ENCODE peak calls at places on chromosomes 5 and 9, in six cellular contexts. One of them, this sample, is unnamed.

GRCh38 chr9:114078781-114079156 is 669 bp upstream of the AMBP start:
- DNase-seq in breast epithelium: no peak
- DNase-seq in tibial nerve: no peak
- DNase-seq in heart left ventricle: no peak
- DNase-seq in IMR-90: no peak
- DNase-seq in ovary: no peak
- DNase-seq in this sample: no peak

GRCh38 chr5:150180241-150181027 is 9.4 kb upstream of the SLC6A7 start:
- DNase-seq in breast epithelium: peak; percentile 40
- DNase-seq in tibial nerve: peak; percentile 63
- DNase-seq in heart left ventricle: peak; percentile 72
- DNase-seq in IMR-90: peak; percentile 12
- DNase-seq in ovary: peak; percentile 66
- DNase-seq in this sample: no peak

GRCh38 chr5:151770383-151771258 is 1.1 kb upstream of the G3BP1 start:
- DNase-seq in breast epithelium: peak; percentile 69
- DNase-seq in tibial nerve: peak; percentile 42
- DNase-seq in heart left ventricle: peak; percentile 82
- DNase-seq in IMR-90: peak; percentile 42
- DNase-seq in ovary: peak; percentile 88
- DNase-seq in this sample: no peak

GRCh38 chr9:114906922-114907571 is 23.3 kb downstream of the TNFSF8 start:
- DNase-seq in breast epithelium: no peak
- DNase-seq in tibial nerve: no peak
- DNase-seq in heart left ventricle: no peak
- DNase-seq in IMR-90: peak; percentile 61
- DNase-seq in ovary: no peak
- DNase-seq in this sample: no peak

GRCh38 chr9:92378825-92379535 is 25.4 kb downstream of the OGN start:
- DNase-seq in breast epithelium: no peak
- DNase-seq in tibial nerve: no peak
- DNase-seq in heart left ventricle: no peak
- DNase-seq in IMR-90: peak; percentile 57
- DNase-seq in ovary: no peak
- DNase-seq in this sample: no peak

GRCh38 chr5:72210913-72211670 is 103.8 kb downstream of the MAP1B start:
- DNase-seq in breast epithelium: no peak
- DNase-seq in tibial nerve: peak; percentile 47
- DNase-seq in heart left ventricle: peak; percentile 37
- DNase-seq in IMR-90: peak; percentile 88
- DNase-seq in ovary: peak; percentile 69
- DNase-seq in this sample: peak; percentile 42

GRCh38 chr5:168916852-168917251 is 337.7 kb upstream of the PANK3 start:
- DNase-seq in breast epithelium: no peak
- DNase-seq in tibial nerve: no peak
- DNase-seq in heart left ventricle: no peak
- DNase-seq in IMR-90: no peak
- DNase-seq in ovary: no peak
- DNase-seq in this sample: no peak

GRCh38 chr9:137313956-137314560 is 12.0 kb upstream of the NRARP start:
- DNase-seq in breast epithelium: no peak
- DNase-seq in tibial nerve: no peak
- DNase-seq in heart left ventricle: peak; percentile 30
- DNase-seq in IMR-90: no peak
- DNase-seq in ovary: no peak
- DNase-seq in this sample: peak; percentile 25

GRCh38 chr5:169904059-169904458 is 76.2 kb downstream of the INSYN2B start:
- DNase-seq in breast epithelium: no peak
- DNase-seq in tibial nerve: no peak
- DNase-seq in heart left ventricle: no peak
- DNase-seq in IMR-90: peak; percentile 31
- DNase-seq in ovary: no peak
- DNase-seq in this sample: no peak

GRCh38 chr9:110069326-110070248 is 138.4 kb downstream of the C9orf152 start:
- DNase-seq in breast epithelium: no peak
- DNase-seq in tibial nerve: no peak
- DNase-seq in heart left ventricle: peak; percentile 54
- DNase-seq in IMR-90: peak; percentile 96
- DNase-seq in ovary: no peak
- DNase-seq in this sample: peak; percentile 62

GRCh38 chr5:132026516-132027008 is 15.1 kb upstream of the ACSL6 start:
- DNase-seq in breast epithelium: no peak
- DNase-seq in tibial nerve: no peak
- DNase-seq in heart left ventricle: no peak
- DNase-seq in IMR-90: no peak
- DNase-seq in ovary: peak; percentile 7
- DNase-seq in this sample: no peak

GRCh38 chr9:137762414-137763061 is 115.0 kb upstream of the CACNA1B start:
- DNase-seq in breast epithelium: no peak
- DNase-seq in tibial nerve: no peak
- DNase-seq in heart left ventricle: no peak
- DNase-seq in IMR-90: peak; percentile 59
- DNase-seq in ovary: no peak
- DNase-seq in this sample: no peak

GRCh38 chr9:136786451-136786850 is 4.7 kb upstream of the TMEM141 start:
- DNase-seq in breast epithelium: no peak
- DNase-seq in tibial nerve: no peak
- DNase-seq in heart left ventricle: no peak
- DNase-seq in IMR-90: no peak
- DNase-seq in ovary: no peak
- DNase-seq in this sample: no peak

GRCh38 chr9:82621446-82621845 is 441.5 kb downstream of the RASEF start:
- DNase-seq in breast epithelium: no peak
- DNase-seq in tibial nerve: no peak
- DNase-seq in heart left ventricle: no peak
- DNase-seq in IMR-90: peak; percentile 58
- DNase-seq in ovary: no peak
- DNase-seq in this sample: no peak

GRCh38 chr9:128065907-128066712 is 1.0 kb downstream of the NAIF1 start:
- DNase-seq in breast epithelium: no peak
- DNase-seq in tibial nerve: no peak
- DNase-seq in heart left ventricle: no peak
- DNase-seq in IMR-90: no peak
- DNase-seq in ovary: peak; percentile 67
- DNase-seq in this sample: no peak

GRCh38 chr9:128066713-128067621 is at the start of gene NAIF1:
- DNase-seq in breast epithelium: peak; percentile 99
- DNase-seq in tibial nerve: peak; percentile 93
- DNase-seq in heart left ventricle: peak; percentile 97
- DNase-seq in IMR-90: peak; percentile 100
- DNase-seq in ovary: peak; percentile 98
- DNase-seq in this sample: peak; percentile 99

GRCh38 chr9:128067622-128067897 is 440 bp upstream of the NAIF1 start:
- DNase-seq in breast epithelium: no peak
- DNase-seq in tibial nerve: no peak
- DNase-seq in heart left ventricle: no peak
- DNase-seq in IMR-90: no peak
- DNase-seq in ovary: no peak
- DNase-seq in this sample: no peak

GRCh38 chr9:128068656-128069221 is 707 bp downstream of the SLC25A25 start:
- DNase-seq in breast epithelium: no peak
- DNase-seq in tibial nerve: no peak
- DNase-seq in heart left ventricle: no peak
- DNase-seq in IMR-90: no peak
- DNase-seq in ovary: peak; percentile 61
- DNase-seq in this sample: no peak

GRCh38 chr9:128067898-128068655 is at the start of gene SLC25A25:
- DNase-seq in breast epithelium: peak; percentile 100
- DNase-seq in tibial nerve: peak; percentile 100
- DNase-seq in heart left ventricle: peak; percentile 100
- DNase-seq in IMR-90: peak; percentile 99
- DNase-seq in ovary: peak; percentile 100
- DNase-seq in this sample: peak; percentile 99
- TF ChIP-seq POLR2A in breast epithelium: no peak
- TF ChIP-seq POLR2A in tibial nerve: peak; percentile 89
- TF ChIP-seq POLR2A in heart left ventricle: no peak
- TF ChIP-seq POLR2A in IMR-90: peak; percentile 68
- TF ChIP-seq POLR2A in ovary: peak; percentile 87
- TF ChIP-seq POLR2A in this sample: peak; percentile 94

DNA sequence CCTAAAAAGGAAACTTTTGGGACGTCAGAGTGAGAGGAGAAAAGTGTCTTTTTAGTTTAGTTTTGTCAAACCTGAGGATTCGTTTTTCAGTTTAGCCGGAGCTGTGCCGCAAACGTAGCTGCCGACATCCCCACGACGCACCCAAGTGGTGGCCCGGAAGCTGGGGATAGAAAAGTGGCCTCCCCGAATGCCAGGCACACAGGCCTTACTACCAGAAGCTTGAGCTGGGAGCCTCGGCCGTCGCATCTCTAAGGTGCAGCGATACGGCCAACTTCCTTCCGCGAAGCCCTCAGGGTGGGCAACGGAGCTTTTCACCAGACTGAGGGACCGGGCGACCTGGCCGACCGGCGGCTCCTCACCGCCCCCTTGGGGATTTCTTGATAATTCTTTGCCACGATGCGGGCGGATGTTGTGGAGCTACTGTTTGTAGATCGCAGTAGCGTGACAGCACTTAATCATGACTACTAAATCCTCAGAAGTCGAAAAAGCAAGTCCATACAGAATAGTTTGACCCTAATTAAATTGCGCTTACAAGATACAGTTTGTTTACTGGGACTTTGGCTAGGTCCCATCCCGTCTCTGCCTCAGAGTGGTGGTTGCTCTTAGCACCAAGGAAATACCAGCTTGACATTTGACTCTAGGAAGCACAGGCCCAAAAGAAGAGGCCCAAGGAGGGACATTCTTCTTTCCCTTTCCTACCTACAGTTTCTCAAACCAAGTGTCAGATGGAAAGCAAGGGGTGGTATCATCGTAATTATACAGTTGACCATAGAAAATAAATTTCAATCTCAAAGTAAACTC is 584 bp upstream of the TMEM267 start:
- DNase-seq in breast epithelium: peak; percentile 78
- DNase-seq in tibial nerve: peak; percentile 44
- DNase-seq in heart left ventricle: peak; percentile 82
- DNase-seq in IMR-90: peak; percentile 82
- DNase-seq in ovary: peak; percentile 85
- DNase-seq in this sample: peak; percentile 71
- TF ChIP-seq POLR2A in breast epithelium: no peak
- TF ChIP-seq POLR2A in tibial nerve: no peak
- TF ChIP-seq POLR2A in heart left ventricle: no peak
- TF ChIP-seq POLR2A in IMR-90: no peak
- TF ChIP-seq POLR2A in ovary: no peak
- TF ChIP-seq POLR2A in this sample: peak; percentile 31

DNA sequence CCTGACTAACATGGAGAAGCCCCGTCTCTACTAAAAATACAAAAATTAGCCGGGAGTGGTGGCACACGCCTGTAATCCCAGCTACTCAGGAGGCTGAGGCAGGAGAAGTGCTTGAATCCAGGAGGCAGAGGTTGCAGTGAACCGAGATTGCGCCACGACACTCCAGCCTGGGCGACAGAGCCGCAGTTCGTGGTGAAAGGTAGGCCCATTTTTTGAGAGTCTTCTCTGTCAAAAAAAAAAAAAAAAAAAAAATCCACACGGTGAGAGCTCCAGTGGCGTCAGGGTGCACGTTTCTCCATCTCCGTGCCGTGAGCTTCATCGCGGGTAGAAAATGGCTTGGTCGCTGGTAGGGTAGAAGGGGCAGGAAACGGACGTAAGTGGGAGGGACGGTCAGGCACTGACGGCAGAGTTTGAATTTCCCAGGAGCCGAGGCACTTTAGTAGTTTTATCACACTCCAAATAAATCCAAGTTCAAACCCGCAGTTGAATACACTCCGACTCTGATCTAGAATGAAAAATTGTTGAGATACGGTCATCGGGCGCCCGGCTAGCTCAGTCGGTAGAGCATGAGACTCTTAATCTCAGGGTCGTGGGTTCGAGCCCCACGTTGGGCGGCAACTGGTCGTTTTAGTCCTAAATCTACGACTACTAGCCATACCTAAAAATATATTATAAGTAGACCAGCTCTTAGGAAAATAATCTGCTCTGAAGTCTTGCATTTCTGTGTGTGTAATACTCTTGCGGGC is 2.4 kb upstream of the TRIM7 start:
- DNase-seq in breast epithelium: peak; percentile 76
- DNase-seq in tibial nerve: peak; percentile 71
- DNase-seq in heart left ventricle: peak; percentile 83
- DNase-seq in IMR-90: peak; percentile 93
- DNase-seq in ovary: peak; percentile 87
- DNase-seq in this sample: peak; percentile 58
- TF ChIP-seq POLR2A in breast epithelium: no peak
- TF ChIP-seq POLR2A in tibial nerve: no peak
- TF ChIP-seq POLR2A in heart left ventricle: no peak
- TF ChIP-seq POLR2A in IMR-90: no peak
- TF ChIP-seq POLR2A in ovary: no peak
- TF ChIP-seq POLR2A in this sample: peak; percentile 21

GRCh38 chr5:179840321-179840720 is 18.3 kb downstream of the MRNIP start:
- DNase-seq in breast epithelium: no peak
- DNase-seq in tibial nerve: no peak
- DNase-seq in heart left ventricle: no peak
- DNase-seq in IMR-90: no peak
- DNase-seq in ovary: no peak
- DNase-seq in this sample: no peak

GRCh38 chr5:179836225-179837019 is 15.7 kb downstream of the SQSTM1 start:
- DNase-seq in breast epithelium: no peak
- DNase-seq in tibial nerve: no peak
- DNase-seq in heart left ventricle: no peak
- DNase-seq in IMR-90: peak; percentile 52
- DNase-seq in ovary: peak; percentile 51
- DNase-seq in this sample: no peak

GRCh38 chr5:179839328-179840256 is 18.9 kb downstream of the SQSTM1 start:
- DNase-seq in breast epithelium: no peak
- DNase-seq in tibial nerve: no peak
- DNase-seq in heart left ventricle: no peak
- DNase-seq in IMR-90: peak; percentile 39
- DNase-seq in ovary: peak; percentile 40
- DNase-seq in this sample: no peak

GRCh38 chr5:179834120-179834519 is 13.4 kb downstream of the SQSTM1 start:
- DNase-seq in breast epithelium: no peak
- DNase-seq in tibial nerve: no peak
- DNase-seq in heart left ventricle: no peak
- DNase-seq in IMR-90: no peak
- DNase-seq in ovary: no peak
- DNase-seq in this sample: no peak

DNA sequence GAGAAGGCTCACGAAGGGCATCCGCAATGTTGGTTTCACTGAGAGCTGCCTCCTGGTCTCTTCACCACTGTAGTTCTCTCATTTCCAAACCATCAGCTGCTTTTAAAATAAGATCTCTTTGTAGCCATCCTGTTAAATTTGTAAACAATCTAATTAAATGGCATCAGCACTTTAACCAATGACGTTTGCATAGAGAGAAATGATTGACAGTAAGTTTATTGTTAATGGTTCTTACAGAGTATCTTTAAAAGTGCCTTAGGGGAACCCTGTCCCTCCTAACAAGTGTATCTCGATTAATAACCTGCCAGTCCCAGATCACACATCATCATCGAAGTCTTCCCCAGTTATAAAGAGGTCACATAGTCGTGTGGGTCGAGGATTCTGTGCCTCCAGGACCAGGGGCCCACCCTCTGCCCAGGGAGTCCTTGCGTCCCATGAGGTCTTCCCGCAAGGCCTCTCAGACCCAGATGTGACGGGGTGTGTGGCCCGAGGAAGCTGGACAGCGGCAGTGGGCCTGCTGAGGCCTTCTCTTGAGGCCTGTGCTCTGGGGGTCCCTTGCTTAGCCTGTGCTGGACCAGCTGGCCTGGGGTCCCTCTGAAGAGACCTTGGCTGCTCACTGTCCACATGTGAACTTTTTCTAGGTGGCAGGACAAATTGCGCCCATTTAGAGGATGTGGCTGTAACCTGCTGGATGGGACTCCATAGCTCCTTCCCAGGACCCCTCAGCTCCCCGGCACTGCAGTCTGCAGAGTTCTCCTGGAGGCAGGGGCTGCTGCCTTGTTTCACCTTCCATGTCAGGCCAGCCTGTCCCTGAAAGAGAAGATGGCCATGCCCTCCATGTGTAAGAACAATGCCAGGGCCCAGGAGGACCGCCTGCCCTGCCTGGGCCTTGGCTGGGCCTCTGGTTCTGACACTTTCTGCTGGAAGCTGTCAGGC is 16.6 kb downstream of the SQSTM1 start:
- DNase-seq in breast epithelium: no peak
- DNase-seq in tibial nerve: no peak
- DNase-seq in heart left ventricle: no peak
- DNase-seq in IMR-90: no peak
- DNase-seq in ovary: no peak
- DNase-seq in this sample: no peak
- TF ChIP-seq POLR2A in breast epithelium: no peak
- TF ChIP-seq POLR2A in tibial nerve: no peak
- TF ChIP-seq POLR2A in heart left ventricle: no peak
- TF ChIP-seq POLR2A in IMR-90: no peak
- TF ChIP-seq POLR2A in ovary: no peak
- TF ChIP-seq POLR2A in this sample: no peak